ENCODE peak calls at places on chromosome 15, in ten cellular contexts. H is HepG2, T is esophagus muscularis mucosa, J is IMR-90, B is stomach, S is transverse colon, C is tibial nerve, A is suprapubic skin, Z is upper lobe of left lung, E is A549. O is an unnamed sample.

GRCh38 chr15:60392986-60393811 is 4.6 kb downstream of the ANXA2 start:
- DNase-seq in H (peak), T (no peak), J (peak), B (peak), S (peak), C (peak), A (peak), Z (no peak), E (peak), O (peak)

GRCh38 chr15:89353991-89354390 is 19.4 kb upstream of the POLG start:
- DNase-seq in H (no peak), T (no peak), J (no peak), B (no peak), S (no peak), C (no peak), A (no peak), Z (no peak), E (no peak), O (no peak)

GRCh38 chr15:90881978-90882721 is 2.2 kb upstream of the FES start:
- DNase-seq in H (no peak), T (no peak), J (no peak), B (no peak), S (no peak), C (no peak), A (no peak), Z (peak), E (no peak), O (no peak)

GRCh38 chr15:60090747-60091146 is 86.6 kb downstream of the FOXB1 start:
- DNase-seq in H (no peak), T (no peak), J (no peak), B (no peak), S (no peak), C (no peak), A (no peak), Z (no peak), E (peak), O (no peak)

GRCh38 chr15:78162038-78162437 is 12.9 kb downstream of the IDH3A start:
- DNase-seq in H (no peak), T (no peak), J (no peak), B (no peak), S (no peak), C (no peak), A (no peak), Z (peak), E (no peak), O (no peak)

GRCh38 chr15:55796321-55796965 is 53.5 kb upstream of the PRTG start:
- DNase-seq in H (no peak), T (no peak), J (peak), B (no peak), S (no peak), C (no peak), A (no peak), Z (no peak), E (no peak), O (peak)

GRCh38 chr15:62390793-62391543 is 225.9 kb upstream of the C2CD4B start:
- DNase-seq in H (peak), T (no peak), J (peak), B (peak), S (peak), C (no peak), A (peak), Z (peak), E (peak), O (peak)

GRCh38 chr15:62869116-62869515 is 173.4 kb upstream of the TPM1 start:
- DNase-seq in H (no peak), T (no peak), J (no peak), B (no peak), S (no peak), C (no peak), A (no peak), Z (no peak), E (no peak), O (no peak)

GRCh38 chr15:67147410-67147949 is 82.1 kb downstream of the SMAD3 start:
- DNase-seq in H (no peak), T (no peak), J (no peak), B (no peak), S (no peak), C (no peak), A (no peak), Z (no peak), E (no peak), O (no peak)

GRCh38 chr15:42919794-42920280 is 741 bp downstream of the TTBK2 start:
- DNase-seq in H (peak), T (no peak), J (peak), B (no peak), S (peak), C (no peak), A (no peak), Z (no peak), E (peak), O (peak)

GRCh38 chr15:22850055-22850454 is 11.6 kb downstream of the NIPA2 start:
- DNase-seq in H (no peak), T (no peak), J (peak), B (no peak), S (no peak), C (no peak), A (no peak), Z (no peak), E (no peak), O (no peak)

GRCh38 chr15:85571780-85572179 is 191.4 kb downstream of the AKAP13 start:
- DNase-seq in H (no peak), T (no peak), J (no peak), B (no peak), S (no peak), C (no peak), A (no peak), Z (no peak), E (no peak), O (no peak)

GRCh38 chr15:53193149-53193548 is 403.0 kb upstream of the ONECUT1 start:
- DNase-seq in H (peak), T (no peak), J (no peak), B (no peak), S (no peak), C (no peak), A (no peak), Z (no peak), E (peak), O (no peak)

GRCh38 chr15:39426552-39427532 is 154.0 kb upstream of the THBS1 start:
- DNase-seq in H (no peak), T (peak), J (peak), B (peak), S (peak), C (peak), A (peak), Z (no peak), E (no peak), O (peak)

GRCh38 chr15:39585394-39585841 is 4.5 kb downstream of the THBS1 start:
- DNase-seq in H (no peak), T (no peak), J (peak), B (no peak), S (peak), C (no peak), A (no peak), Z (no peak), E (no peak), O (no peak)

GRCh38 chr15:83248151-83248851 is 36.2 kb downstream of the BNC1 start:
- DNase-seq in H (peak), T (no peak), J (peak), B (no peak), S (no peak), C (no peak), A (no peak), Z (no peak), E (peak), O (peak)

GRCh38 chr15:80157215-80157614 is 4.4 kb downstream of the FAH start:
- DNase-seq in H (no peak), T (no peak), J (no peak), B (no peak), S (no peak), C (no peak), A (no peak), Z (no peak), E (no peak), O (no peak)

GRCh38 chr15:50320504-50320903 is 34.5 kb downstream of the GABPB1 start:
- DNase-seq in H (no peak), T (no peak), J (no peak), B (no peak), S (no peak), C (no peak), A (no peak), Z (no peak), E (no peak), O (no peak)

GRCh38 chr15:34147371-34148140 is 45.7 kb downstream of the PGBD4 start:
- DNase-seq in H (no peak), T (no peak), J (peak), B (no peak), S (no peak), C (no peak), A (no peak), Z (no peak), E (peak), O (no peak)

GRCh38 chr15:29333261-29333660 is 63.6 kb upstream of the NSMCE3 start:
- DNase-seq in H (no peak), T (peak), J (no peak), B (no peak), S (no peak), C (no peak), A (no peak), Z (peak), E (no peak), O (no peak)

GRCh38 chr15:74365619-74366445 is 1.6 kb downstream of the CYP11A1 start:
- DNase-seq in H (peak), T (no peak), J (peak), B (no peak), S (peak), C (peak), A (peak), Z (peak), E (no peak), O (peak)

GRCh38 chr15:66932634-66933024 is 132.8 kb upstream of the SMAD3 start:
- DNase-seq in H (no peak), T (no peak), J (no peak), B (no peak), S (no peak), C (no peak), A (peak), Z (no peak), E (no peak), O (no peak)

GRCh38 chr15:31366169-31366734 is 39.6 kb downstream of the KLF13 start:
- DNase-seq in H (no peak), T (no peak), J (no peak), B (no peak), S (peak), C (peak), A (peak), Z (no peak), E (no peak), O (peak)

GRCh38 chr15:77122576-77122975 is 51.7 kb upstream of the TSPAN3 start:
- DNase-seq in H (no peak), T (no peak), J (no peak), B (no peak), S (no peak), C (no peak), A (no peak), Z (no peak), E (no peak), O (no peak)

GRCh38 chr15:57256941-57257340 is 119.4 kb upstream of the CGNL1 start:
- DNase-seq in H (no peak), T (no peak), J (no peak), B (no peak), S (no peak), C (no peak), A (no peak), Z (no peak), E (no peak), O (no peak)

GRCh38 chr15:25268166-25268565 is 170.7 kb downstream of the UBE3A start:
- DNase-seq in H (peak), T (no peak), J (no peak), B (no peak), S (no peak), C (no peak), A (no peak), Z (no peak), E (peak), O (no peak)

GRCh38 chr15:100596792-100597191 is 5.2 kb downstream of the LINS1 start:
- DNase-seq in H (no peak), T (no peak), J (no peak), B (peak), S (peak), C (no peak), A (no peak), Z (no peak), E (no peak), O (peak)

GRCh38 chr15:83322061-83322460 is 37.6 kb upstream of the BNC1 start:
- DNase-seq in H (no peak), T (peak), J (peak), B (no peak), S (no peak), C (no peak), A (no peak), Z (no peak), E (no peak), O (no peak)

GRCh38 chr15:63763476-63764123 is 70.1 kb downstream of the HERC1 start:
- DNase-seq in H (no peak), T (no peak), J (peak), B (no peak), S (no peak), C (no peak), A (no peak), Z (no peak), E (no peak), O (no peak)

GRCh38 chr15:85858586-85859375 is 64.1 kb upstream of the KLHL25 start:
- DNase-seq in H (peak), T (no peak), J (peak), B (peak), S (peak), C (no peak), A (peak), Z (peak), E (peak), O (peak)

GRCh38 chr15:67080900-67081431 is 15.6 kb downstream of the SMAD3 start:
- DNase-seq in H (no peak), T (no peak), J (peak), B (no peak), S (no peak), C (no peak), A (no peak), Z (no peak), E (peak), O (peak)

GRCh38 chr15:70259640-70260066 is 161.9 kb upstream of the TLE3 start:
- DNase-seq in H (peak), T (no peak), J (no peak), B (no peak), S (no peak), C (no peak), A (no peak), Z (no peak), E (peak), O (no peak)

GRCh38 chr15:44426975-44427755 is at the start of gene CTDSPL2:
- DNase-seq in H (peak), T (peak), J (peak), B (peak), S (peak), C (peak), A (peak), Z (peak), E (peak), O (peak)
- TF ChIP-seq CTCF in H (peak), T (peak), J (peak), B (no peak), S (peak), C (peak), A (peak), Z (peak), E (no peak), O (no peak)

GRCh38 chr15:48177875-48178611 is at the start of gene MYEF2:
- DNase-seq in H (peak), T (no peak), J (peak), B (peak), S (peak), C (peak), A (peak), Z (peak), E (peak), O (no peak)
- TF ChIP-seq POLR2A in H (no peak), T (no peak), J (no peak), B (no peak), S (no peak), C (no peak), A (no peak), Z (no peak), E (peak), O (no peak)

DNA sequence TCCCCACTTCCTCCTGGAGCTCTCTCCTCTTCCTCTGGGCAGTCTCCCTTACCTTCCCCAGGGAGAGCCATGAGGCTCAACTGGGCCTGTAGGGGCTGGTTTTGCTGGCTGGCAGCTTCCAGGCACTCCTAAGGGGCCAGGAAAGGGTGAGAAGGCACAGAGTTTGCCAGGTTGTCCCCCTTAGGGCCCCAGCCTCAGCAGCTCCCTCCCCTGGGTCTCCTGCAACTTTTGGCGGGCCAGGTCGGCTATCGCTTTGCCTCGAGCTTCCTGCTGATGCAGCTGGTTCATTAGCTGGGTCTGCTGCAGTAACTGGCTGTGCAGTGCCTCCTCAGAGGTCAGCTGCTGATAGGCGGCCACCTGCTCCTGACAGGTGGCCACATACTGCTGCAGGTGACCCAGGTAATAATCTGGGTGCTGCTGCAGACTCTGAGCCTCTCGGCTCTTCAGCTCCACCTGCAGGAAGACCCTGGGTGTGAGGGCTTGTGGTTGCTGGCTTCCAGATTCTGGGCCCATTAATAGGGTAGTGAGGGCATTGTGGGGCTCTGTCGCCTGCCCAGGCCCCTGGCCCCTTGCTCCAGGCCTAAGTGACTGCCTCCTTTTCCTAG is 29.7 kb upstream of the OR4F6 start:
- DNase-seq in H (peak), T (no peak), J (no peak), B (no peak), S (peak), C (no peak), A (no peak), Z (no peak), E (peak), O (no peak)
- TF ChIP-seq CTCF in H (peak), T (no peak), J (no peak), B (no peak), S (peak), C (no peak), A (no peak), Z (no peak), E (no peak), O (no peak)

GRCh38 chr15:51603002-51603401 is 19.6 kb downstream of the DMXL2 start:
- DNase-seq in H (no peak), T (no peak), J (no peak), B (no peak), S (no peak), C (no peak), A (no peak), Z (no peak), E (no peak), O (no peak)
- TF ChIP-seq POLR2A in H (no peak), T (no peak), J (no peak), B (no peak), S (no peak), C (no peak), A (no peak), Z (no peak), E (no peak), O (no peak)

GRCh38 chr15:68278345-68279217 is 1.0 kb downstream of the FEM1B start:
- DNase-seq in H (peak), T (no peak), J (peak), B (no peak), S (no peak), C (no peak), A (peak), Z (no peak), E (peak), O (peak)

GRCh38 chr15:68279218-68279533 is 1.6 kb downstream of the FEM1B start:
- DNase-seq in H (no peak), T (no peak), J (no peak), B (no peak), S (no peak), C (no peak), A (no peak), Z (no peak), E (no peak), O (no peak)

GRCh38 chr15:68277131-68277604 is 377 bp upstream of the FEM1B start:
- DNase-seq in H (no peak), T (no peak), J (peak), B (no peak), S (peak), C (no peak), A (no peak), Z (no peak), E (no peak), O (peak)

GRCh38 chr15:68276668-68277067 is 877 bp upstream of the FEM1B start:
- DNase-seq in H (no peak), T (no peak), J (no peak), B (no peak), S (no peak), C (no peak), A (no peak), Z (no peak), E (no peak), O (no peak)

DNA sequence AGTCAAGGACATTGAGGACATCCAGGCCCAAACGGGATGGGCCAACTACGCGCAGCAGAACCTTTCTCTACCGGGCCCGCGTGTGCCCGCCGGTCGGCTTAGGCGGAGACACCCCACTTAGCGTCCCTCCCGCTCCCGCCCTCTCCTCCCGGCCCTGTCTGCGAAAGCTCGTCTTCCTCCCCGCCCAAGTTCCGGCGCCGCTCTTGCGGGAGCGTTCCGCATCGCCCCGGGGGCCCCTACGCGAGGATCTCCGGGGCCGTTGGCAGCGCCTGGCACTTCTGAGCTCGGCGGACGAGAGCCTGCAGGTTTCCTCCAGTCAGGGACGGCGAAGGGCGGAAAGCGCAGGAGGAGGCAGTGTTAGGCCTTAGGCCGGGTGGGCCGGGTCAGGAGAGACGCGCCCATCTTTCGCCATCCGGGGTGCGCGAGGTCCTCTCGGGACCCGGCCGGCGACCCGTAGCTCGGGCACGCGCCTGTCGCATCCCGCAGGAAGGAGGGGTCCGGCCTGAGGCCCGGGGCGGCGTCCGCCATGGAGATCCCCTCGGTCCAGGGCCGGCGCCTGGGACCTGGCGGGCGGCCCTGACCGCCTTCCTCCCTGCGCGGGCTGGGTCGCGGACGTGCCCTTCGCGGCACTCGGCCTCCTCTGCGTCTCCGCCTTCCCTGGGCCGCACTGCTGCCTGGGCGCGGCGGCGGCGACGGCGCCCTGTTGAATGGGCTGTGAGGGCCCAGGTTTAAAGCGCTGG is at the start of gene FEM1B:
- DNase-seq in H (peak), T (peak), J (peak), B (peak), S (peak), C (peak), A (peak), Z (peak), E (peak), O (peak)
- TF ChIP-seq CTCF in H (no peak), T (no peak), J (no peak), B (no peak), S (peak), C (no peak), A (no peak), Z (peak), E (peak), O (no peak)

GRCh38 chr15:99104788-99105515 is at the start of gene SYNM:
- DNase-seq in H (peak), T (no peak), J (peak), B (peak), S (peak), C (peak), A (no peak), Z (peak), E (peak), O (no peak)
- TF ChIP-seq POLR2A in H (peak), T (peak), J (peak), B (no peak), S (peak), C (peak), A (no peak), Z (no peak), E (peak), O (no peak)

GRCh38 chr15:65028338-65028737 is 1.1 kb downstream of the MTFMT start:
- DNase-seq in H (no peak), T (no peak), J (no peak), B (no peak), S (no peak), C (no peak), A (no peak), Z (no peak), E (no peak), O (no peak)

GRCh38 chr15:65026756-65027155 is 2.7 kb downstream of the MTFMT start:
- DNase-seq in H (no peak), T (no peak), J (no peak), B (no peak), S (no peak), C (no peak), A (no peak), Z (no peak), E (no peak), O (peak)

GRCh38 chr15:65027593-65027992 is 1.8 kb downstream of the MTFMT start:
- DNase-seq in H (no peak), T (no peak), J (no peak), B (no peak), S (no peak), C (no peak), A (no peak), Z (no peak), E (no peak), O (no peak)

GRCh38 chr15:65029736-65030208 is 333 bp upstream of the MTFMT start:
- DNase-seq in H (no peak), T (no peak), J (no peak), B (no peak), S (no peak), C (no peak), A (no peak), Z (no peak), E (no peak), O (no peak)

GRCh38 chr15:65028921-65029735 is at the start of gene MTFMT:
- DNase-seq in H (peak), T (peak), J (peak), B (peak), S (peak), C (peak), A (peak), Z (peak), E (peak), O (peak)
- TF ChIP-seq CTCF in H (peak), T (no peak), J (no peak), B (no peak), S (no peak), C (no peak), A (no peak), Z (no peak), E (peak), O (no peak)

GRCh38 chr15:81166949-81167816 is 29.5 kb upstream of the IL16 start:
- DNase-seq in H (no peak), T (no peak), J (no peak), B (no peak), S (no peak), C (no peak), A (no peak), Z (no peak), E (no peak), O (no peak)
- TF ChIP-seq POLR2A in H (no peak), T (no peak), J (no peak), B (no peak), S (no peak), C (no peak), A (no peak), Z (no peak), E (no peak), O (no peak)

O was measured in lower leg skin.